ENCODE peak calls at places on chromosomes 16 and 17, in six cellular contexts. T is AG20443; N is islet precursor cell; U is neuronal stem cell; A is foreskin melanocyte; O is stimulated activated CD4-positive, alpha-beta T cell treated with anti-CD3 and anti-CD28 coated beads, Interleukin-4, amount 100 ng/mL, for 24 hours. E is an unnamed sample.

GRCh38 chr17:81821603-81822311 is 11.3 kb downstream of the MCRIP1 start:
- DNase-seq in T (peak), A (peak), U (no peak), O (no peak), N (peak), E (peak)

GRCh38 chr17:15782809-15783208 is 50.7 kb downstream of the TBC1D26 start:
- DNase-seq in U (no peak), T (peak), O (no peak), A (no peak), N (no peak), E (no peak)

GRCh38 chr17:45227631-45228120 is 6.0 kb downstream of the FMNL1 start:
- DNase-seq in O (peak), A (no peak), N (no peak), U (no peak), T (no peak), E (no peak)

GRCh38 chr17:35540589-35541404 is 3.3 kb upstream of the SLFN12L start:
- DNase-seq in U (no peak), N (no peak), O (peak), A (no peak), T (peak), E (peak)

GRCh38 chr17:6536566-6537065 is 19.7 kb downstream of the PITPNM3 start:
- DNase-seq in U (no peak), A (no peak), N (peak), O (no peak), T (no peak), E (no peak)

GRCh38 chr16:12833939-12834338 is 30.3 kb upstream of the CPPED1 start:
- DNase-seq in A (no peak), U (no peak), O (no peak), N (peak), T (peak), E (peak)

GRCh38 chr17:21025446-21025845 is 17.4 kb downstream of the USP22 start:
- DNase-seq in O (no peak), A (no peak), U (no peak), N (no peak), T (no peak), E (no peak)

GRCh38 chr16:11167581-11167980 is 88.4 kb downstream of the SOCS1 start:
- DNase-seq in T (no peak), U (no peak), N (no peak), A (no peak), O (no peak), E (no peak)

GRCh38 chr16:57711-58110 is 4.1 kb downstream of the SNRNP25 start:
- DNase-seq in A (no peak), T (no peak), O (no peak), N (no peak), U (no peak), E (no peak)

GRCh38 chr16:13453938-13454553 is 465.9 kb upstream of the ERCC4 start:
- DNase-seq in U (peak), N (no peak), A (no peak), T (no peak), O (peak), E (peak)

GRCh38 chr16:48246066-48246465 is 1.3 kb downstream of the ABCC11 start:
- DNase-seq in O (no peak), T (peak), U (no peak), A (no peak), N (no peak), E (no peak)

GRCh38 chr16:30482366-30482765 is 9.8 kb downstream of the ITGAL start:
- DNase-seq in O (no peak), N (no peak), A (no peak), U (no peak), T (no peak), E (no peak)

GRCh38 chr17:20235747-20236146 is 226.6 kb downstream of the SPECC1 start:
- DNase-seq in O (no peak), U (no peak), A (no peak), N (no peak), T (no peak), E (no peak)

GRCh38 chr17:83100220-83100852 is 20.9 kb downstream of the METRNL start:
- DNase-seq in A (no peak), T (no peak), N (no peak), O (no peak), U (no peak), E (no peak)

GRCh38 chr17:80050706-80051105 is 14.3 kb downstream of the CCDC40 start:
- DNase-seq in U (no peak), A (no peak), T (no peak), O (no peak), N (no peak), E (no peak)

GRCh38 chr16:84844049-84844350 is 24.2 kb downstream of the CRISPLD2 start:
- DNase-seq in A (no peak), N (no peak), O (no peak), U (no peak), T (no peak), E (no peak)

GRCh38 chr16:88302666-88303065 is 80.1 kb upstream of the ZNF469 start:
- DNase-seq in T (no peak), N (no peak), U (no peak), A (no peak), O (no peak), E (no peak)

GRCh38 chr17:37466471-37466870 is 23.2 kb upstream of the DUSP14 start:
- DNase-seq in A (no peak), T (no peak), O (no peak), U (no peak), N (no peak), E (peak)

GRCh38 chr17:79627184-79627765 is 16.4 kb upstream of the RBFOX3 start:
- DNase-seq in U (no peak), N (peak), A (no peak), T (no peak), O (no peak), E (no peak)

GRCh38 chr17:36705651-36706436 is 104.5 kb downstream of the MRM1 start:
- DNase-seq in A (peak), U (no peak), N (peak), T (peak), O (peak), E (peak)

GRCh38 chr16:77376358-77376757 is 58.5 kb downstream of the ADAMTS18 start:
- DNase-seq in A (no peak), O (no peak), N (no peak), U (no peak), T (no peak), E (no peak)

GRCh38 chr17:63543822-63544420 is 6.4 kb upstream of the DCAF7 start:
- DNase-seq in T (peak), U (no peak), O (no peak), N (no peak), A (no peak), E (no peak)

GRCh38 chr16:89014611-89015230 is 37.7 kb upstream of the CBFA2T3 start:
- DNase-seq in U (no peak), N (no peak), A (no peak), T (no peak), O (no peak), E (no peak)

GRCh38 chr17:40329981-40330794 is 21.2 kb downstream of the RARA start:
- DNase-seq in T (no peak), A (no peak), N (no peak), U (no peak), O (no peak), E (peak)

GRCh38 chr16:70161350-70161749 is 12.2 kb upstream of the CLEC18C start:
- DNase-seq in T (peak), U (no peak), N (no peak), A (no peak), O (no peak), E (no peak)

GRCh38 chr16:49799172-49799571 is 56.7 kb downstream of the ZNF423 start:
- DNase-seq in N (peak), A (no peak), O (no peak), T (no peak), U (no peak), E (no peak)

GRCh38 chr16:87363771-87364476 is 19.7 kb downstream of the FBXO31 start:
- DNase-seq in T (peak), N (no peak), U (no peak), O (no peak), A (no peak), E (no peak)

GRCh38 chr16:66916518-66916917 is 2.2 kb downstream of the CDH16 start:
- DNase-seq in N (no peak), A (no peak), O (no peak), U (no peak), T (no peak), E (no peak)

GRCh38 chr17:65985571-65985970 is 206.4 kb downstream of the CEP112 start:
- DNase-seq in O (no peak), T (no peak), N (no peak), A (no peak), U (no peak), E (no peak)

GRCh38 chr17:28878981-28879380 is 18.6 kb downstream of the FLOT2 start:
- DNase-seq in U (no peak), N (peak), T (peak), A (no peak), O (no peak), E (peak)

GRCh38 chr17:15510361-15510760 is 42.9 kb upstream of the CDRT4 start:
- DNase-seq in O (no peak), U (no peak), A (no peak), T (peak), N (peak), E (peak)

GRCh38 chr17:64653325-64653984 is 8.7 kb downstream of the SMURF2 start:
- DNase-seq in A (peak), O (no peak), N (no peak), U (no peak), T (no peak), E (no peak)